ENCODE peak calls at places on chromosomes 13 and 19, in seven cellular contexts. V is nephron progenitor cell, X is activated B cell treated with CpG ODN at 0.5 μM for 24 hours, D is colonic mucosa, T is transverse colon, Z is WTC11, O is neural crest cell. G is an unnamed sample.

GRCh38 chr13:97386832-97387486 is 47.0 kb upstream of the RAP2A start:
- DNase-seq in V (no peak), X (no peak), D (no peak), T (peak; percentile 26), Z (no peak), O (no peak), G (no peak)

GRCh38 chr19:21856751-21857150 is 20.8 kb upstream of the ZNF43 start:
- DNase-seq in V (no peak), X (no peak), D (no peak), T (no peak), Z (no peak), O (no peak), G (no peak)

GRCh38 chr19:41998246-41999020 is 4.4 kb upstream of the ATP1A3 start:
- DNase-seq in V (peak; percentile 85), X (peak; percentile 45), D (no peak), T (peak; percentile 43), Z (peak; percentile 80), O (peak; percentile 72), G (no peak)

GRCh38 chr13:41150058-41150457 is 17.5 kb upstream of the KBTBD6 start:
- DNase-seq in V (no peak), X (no peak), D (no peak), T (no peak), Z (no peak), O (no peak), G (no peak)

GRCh38 chr13:44092053-44092452 is 212.3 kb downstream of the LACC1 start:
- DNase-seq in V (no peak), X (no peak), D (no peak), T (no peak), Z (no peak), O (no peak), G (no peak)

GRCh38 chr19:19635313-19635702 is 7.3 kb upstream of the LPAR2 start:
- DNase-seq in V (no peak), X (no peak), D (no peak), T (no peak), Z (no peak), O (no peak), G (no peak)

GRCh38 chr13:27450921-27451461 is 627 bp upstream of the MTIF3 start:
- DNase-seq in V (peak; percentile 54), X (peak; percentile 45), D (peak; percentile 57), T (peak; percentile 49), Z (peak; percentile 58), O (no peak), G (no peak)

GRCh38 chr19:58117841-58118575 is 20.0 kb upstream of the ZSCAN18 start:
- DNase-seq in V (no peak), X (no peak), D (no peak), T (no peak), Z (peak; percentile 40), O (no peak), G (no peak)

GRCh38 chr13:40127476-40127875 is 472.0 kb downstream of the COG6 start:
- DNase-seq in V (no peak), X (peak; percentile 22), D (no peak), T (no peak), Z (no peak), O (no peak), G (no peak)

GRCh38 chr13:112246731-112247470 is 129.3 kb upstream of the SPACA7 start:
- DNase-seq in V (no peak), X (no peak), D (peak; percentile 6), T (no peak), Z (no peak), O (no peak), G (no peak)

GRCh38 chr19:33781536-33781935 is 15.1 kb upstream of the KCTD15 start:
- DNase-seq in V (no peak), X (no peak), D (no peak), T (no peak), Z (no peak), O (no peak), G (no peak)

GRCh38 chr19:10290876-10291553 is 1.3 kb downstream of the ICAM5 start:
- DNase-seq in V (peak; percentile 54), X (peak; percentile 50), D (peak; percentile 77), T (peak; percentile 76), Z (peak; percentile 73), O (no peak), G (peak; percentile 78)

GRCh38 chr19:56477429-56478338 is 539 bp upstream of the ZNF667 start:
- DNase-seq in V (no peak), X (peak; percentile 73), D (peak; percentile 87), T (peak; percentile 73), Z (peak; percentile 81), O (no peak), G (no peak)

GRCh38 chr13:99071211-99071610 is 93.3 kb upstream of the DOCK9 start:
- DNase-seq in V (no peak), X (no peak), D (no peak), T (no peak), Z (no peak), O (no peak), G (no peak)

GRCh38 chr19:10422846-10423245 is 2.5 kb downstream of the PDE4A start:
- DNase-seq in V (no peak), X (no peak), D (no peak), T (no peak), Z (no peak), O (no peak), G (no peak)

GRCh38 chr19:1975081-1975480 is 34.1 kb downstream of the CSNK1G2 start:
- DNase-seq in V (no peak), X (no peak), D (no peak), T (no peak), Z (no peak), O (no peak), G (no peak)

GRCh38 chr13:44541601-44542000 is 34.5 kb downstream of the TSC22D1 start:
- DNase-seq in V (no peak), X (no peak), D (no peak), T (no peak), Z (no peak), O (no peak), G (no peak)

GRCh38 chr13:110911880-110912279 is 3.0 kb downstream of the ANKRD10 start:
- DNase-seq in V (no peak), X (no peak), D (no peak), T (no peak), Z (no peak), O (no peak), G (no peak)

GRCh38 chr19:56953411-56953810 is 112.9 kb upstream of the PEG3 start:
- DNase-seq in V (no peak), X (no peak), D (no peak), T (no peak), Z (no peak), O (no peak), G (no peak)

GRCh38 chr19:39671739-39672363 is 16.1 kb downstream of the LGALS16 start:
- DNase-seq in V (peak; percentile 20), X (no peak), D (peak; percentile 33), T (no peak), Z (peak; percentile 26), O (peak; percentile 22), G (no peak)

GRCh38 chr19:52331757-52332156 is 4.3 kb upstream of the ZNF610 start:
- DNase-seq in V (peak; percentile 7), X (no peak), D (no peak), T (no peak), Z (no peak), O (no peak), G (no peak)

GRCh38 chr19:34985249-34986022 is 14.7 kb upstream of the GRAMD1A start:
- DNase-seq in V (no peak), X (no peak), D (peak; percentile 57), T (no peak), Z (peak; percentile 46), O (no peak), G (no peak)

GRCh38 chr19:1956868-1957492 is 16.0 kb downstream of the CSNK1G2 start:
- DNase-seq in V (no peak), X (no peak), D (no peak), T (peak; percentile 31), Z (peak; percentile 64), O (no peak), G (no peak)

GRCh38 chr19:38543807-38544568 is 73.8 kb downstream of the MAP4K1 start:
- DNase-seq in V (no peak), X (no peak), D (peak; percentile 40), T (peak; percentile 42), Z (peak; percentile 58), O (no peak), G (no peak)

DNA sequence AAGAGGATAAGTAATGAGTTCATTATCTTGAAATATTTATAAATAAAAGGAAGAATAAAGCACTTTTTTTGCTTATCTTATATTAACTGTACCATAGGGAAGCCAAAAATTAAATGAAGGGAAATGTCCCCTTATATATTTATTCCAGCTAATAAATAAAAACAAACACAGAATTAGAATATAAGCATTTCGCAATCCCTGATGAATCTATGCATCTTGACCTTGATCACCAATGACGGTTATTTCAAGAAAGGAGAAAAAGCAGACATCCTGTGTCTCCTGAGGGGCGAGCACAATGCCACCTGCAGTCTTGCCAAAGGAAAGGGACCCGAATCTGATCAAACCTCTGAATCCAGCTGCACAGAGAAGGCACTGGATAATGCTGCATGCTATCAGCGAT is 29.3 kb upstream of the IRS2 start:
- DNase-seq in V (no peak), X (no peak), D (no peak), T (no peak), Z (no peak), O (no peak), G (no peak)
- TF ChIP-seq CTCF in V (no peak), X (no peak), D (no peak), T (no peak), Z (no peak), O (no peak), G (no peak)

GRCh38 chr13:73767747-73768315 is 366.4 kb downstream of the KLF12 start:
- DNase-seq in V (no peak), X (no peak), D (peak; percentile 44), T (no peak), Z (peak; percentile 29), O (peak; percentile 3), G (no peak)
- TF ChIP-seq CTCF in V (peak; percentile 20), X (no peak), D (no peak), T (peak; percentile 21), Z (peak; percentile 35), O (peak; percentile 56), G (peak; percentile 31)

GRCh38 chr13:48304132-48304876 is 753 bp downstream of the RB1 start:
- DNase-seq in V (peak; percentile 31), X (peak; percentile 59), D (peak; percentile 48), T (peak; percentile 57), Z (peak; percentile 23), O (peak; percentile 9), G (no peak)
- TF ChIP-seq CTCF in V (no peak), X (no peak), D (no peak), T (no peak), Z (no peak), O (no peak), G (no peak)

GRCh38 chr19:6664916-6665315 is 5.0 kb downstream of the TNFSF14 start:
- DNase-seq in V (no peak), X (no peak), D (no peak), T (no peak), Z (no peak), O (no peak), G (no peak)

GRCh38 chr19:6663236-6664187 is 6.4 kb downstream of the TNFSF14 start:
- DNase-seq in V (no peak), X (no peak), D (no peak), T (no peak), Z (no peak), O (no peak), G (peak; percentile 83)

GRCh38 chr19:6662692-6663091 is 7.3 kb downstream of the TNFSF14 start:
- DNase-seq in V (no peak), X (no peak), D (no peak), T (no peak), Z (no peak), O (no peak), G (no peak)

DNA sequence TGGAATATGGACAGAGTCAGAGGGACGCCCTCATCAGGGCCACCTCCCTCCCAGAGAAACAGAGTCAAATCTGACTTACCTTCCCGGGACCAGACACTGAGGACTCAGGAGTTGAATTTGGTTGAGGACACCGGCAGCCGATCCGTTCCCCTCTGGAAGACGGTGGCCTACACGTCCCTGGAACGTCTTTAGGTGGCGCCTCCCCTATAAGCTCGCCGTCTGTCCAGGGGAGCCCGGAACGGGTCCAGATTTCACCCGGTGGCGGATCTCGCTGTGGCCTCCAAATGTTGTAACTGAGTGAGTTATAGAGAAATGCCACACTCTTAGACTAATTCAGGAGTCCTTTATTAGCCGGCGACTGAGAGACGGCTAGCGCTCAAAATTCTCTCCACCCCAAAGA is 9.0 kb downstream of the TNFSF14 start:
- DNase-seq in V (no peak), X (no peak), D (no peak), T (no peak), Z (peak; percentile 23), O (no peak), G (no peak)
- TF ChIP-seq CTCF in V (no peak), X (no peak), D (no peak), T (no peak), Z (no peak), O (no peak), G (no peak)

G was measured in CD14-positive monocyte.